ENCODE peak calls at places on chromosome 3, in five cellular contexts. C is AG09309, A is fibroblast of mammary gland, D is lower lobe of right lung, B is transverse colon. Q is an unnamed sample.

GRCh38 chr3:59446775-59447465 is 397.1 kb upstream of the CFAP20DC start:
- DNase-seq in D (no peak), A (no peak), B (no peak), C (no peak), Q (no peak)

GRCh38 chr3:180633722-180634121 is 31.8 kb downstream of the TTC14 start:
- DNase-seq in A (no peak), C (no peak), B (no peak), D (no peak), Q (no peak)

GRCh38 chr3:124768812-124769211 is 38.6 kb downstream of the UMPS start:
- DNase-seq in C (no peak), A (no peak), D (no peak), B (peak; percentile 32), Q (no peak)

GRCh38 chr3:18237251-18238005 is 187.7 kb downstream of the SATB1 start:
- DNase-seq in C (peak; percentile 35), A (peak; percentile 73), B (no peak), D (no peak), Q (peak; percentile 66)

GRCh38 chr3:168116279-168116678 is 20.6 kb upstream of the GOLIM4 start:
- DNase-seq in A (peak; percentile 59), D (peak; percentile 61), B (peak; percentile 18), C (no peak), Q (no peak)

GRCh38 chr3:8954938-8955763 is 8.1 kb downstream of the RAD18 start:
- DNase-seq in B (no peak), D (no peak), A (no peak), C (peak; percentile 25), Q (peak; percentile 23)

GRCh38 chr3:56502738-56503137 is 34.5 kb upstream of the ERC2 start:
- DNase-seq in A (no peak), C (no peak), D (no peak), B (no peak), Q (no peak)

GRCh38 chr3:31680072-31680870 is 147.5 kb downstream of the STT3B start:
- DNase-seq in B (no peak), D (peak; percentile 54), C (no peak), A (no peak), Q (no peak)

GRCh38 chr3:97940034-97940433 is 32.2 kb downstream of the RIOX2 start:
- DNase-seq in C (no peak), A (no peak), B (no peak), D (no peak), Q (no peak)

GRCh38 chr3:15439476-15439875 is 12.1 kb downstream of the EAF1 start:
- DNase-seq in C (no peak), A (peak; percentile 72), B (no peak), D (no peak), Q (peak; percentile 16)

GRCh38 chr3:155995525-155996370 is 124.6 kb upstream of the KCNAB1 start:
- DNase-seq in D (no peak), A (peak; percentile 64), B (no peak), C (peak; percentile 23), Q (peak; percentile 21)

GRCh38 chr3:152026033-152026556 is 152.7 kb downstream of the SUCNR1 start:
- DNase-seq in A (peak; percentile 85), C (peak; percentile 67), B (no peak), D (no peak), Q (peak; percentile 66)
- TF ChIP-seq CTCF in A (peak; percentile 36), C (peak; percentile 33), B (peak; percentile 27), D (peak; percentile 20), Q (peak; percentile 11)

DNA sequence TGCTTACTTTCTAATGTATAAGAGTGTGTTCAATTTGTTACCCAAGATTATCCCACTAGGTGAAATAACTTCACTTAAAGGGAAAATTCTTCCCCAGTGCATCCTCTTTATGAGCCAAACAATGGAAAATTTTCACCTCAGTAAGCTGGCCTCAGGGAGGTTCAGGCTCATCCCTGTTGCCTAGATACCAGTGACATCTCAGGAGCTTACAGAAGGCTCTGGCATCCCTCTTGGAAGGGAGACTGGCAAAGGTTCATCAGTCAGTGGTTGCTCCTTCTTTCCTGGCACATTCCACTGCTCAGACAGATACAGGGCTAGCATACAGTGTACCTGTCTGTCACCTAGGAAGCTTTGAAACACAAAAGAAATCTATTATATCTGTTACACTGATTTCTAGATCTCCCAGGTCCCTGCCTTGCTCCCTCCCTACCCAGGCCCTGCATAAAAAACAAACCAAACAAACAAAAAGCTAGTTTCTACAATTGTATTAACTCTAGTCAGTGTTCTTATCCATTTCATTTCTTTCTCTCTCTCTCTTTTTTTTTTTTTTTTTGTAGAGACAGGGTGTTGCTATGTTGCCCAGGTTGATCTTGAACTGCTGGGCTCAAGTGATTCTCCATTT is 1.7 kb downstream of the IP6K2 start:
- DNase-seq in B (no peak), A (peak; percentile 56), C (no peak), D (no peak), Q (peak; percentile 45)
- H3K4me3 ChIP-seq in B (peak overlapping the region; percentile 81), A (peak overlapping the region; percentile 69), C (no peak overlapping the region), D (peak overlapping the region; percentile 85), Q (peak overlapping the region; percentile 95)

DNA sequence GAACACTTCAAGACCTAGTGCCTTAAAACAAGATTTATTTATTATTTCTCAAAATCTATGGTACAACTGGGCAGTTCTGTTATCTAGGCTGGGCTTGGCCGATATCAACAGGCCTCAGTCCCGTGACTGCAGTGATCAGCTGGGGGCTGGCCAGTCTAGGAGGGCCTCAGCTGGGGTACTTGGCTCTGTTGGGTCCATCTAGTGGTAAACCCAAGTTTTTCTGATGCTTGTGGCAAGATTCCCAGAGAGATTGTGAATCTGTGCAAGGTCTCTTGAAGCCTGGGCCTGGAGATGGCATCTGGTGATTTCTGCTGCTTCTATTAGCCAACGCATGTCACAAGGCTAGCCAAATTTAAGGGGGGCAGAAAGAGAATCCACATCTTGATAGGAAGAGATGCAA is 482.4 kb upstream of the SGO1 start:
- DNase-seq in D (no peak), B (no peak), C (no peak), A (peak; percentile 39), Q (no peak)
- TF ChIP-seq CTCF in D (no peak), B (no peak), C (no peak), A (peak; percentile 16), Q (no peak)

DNA sequence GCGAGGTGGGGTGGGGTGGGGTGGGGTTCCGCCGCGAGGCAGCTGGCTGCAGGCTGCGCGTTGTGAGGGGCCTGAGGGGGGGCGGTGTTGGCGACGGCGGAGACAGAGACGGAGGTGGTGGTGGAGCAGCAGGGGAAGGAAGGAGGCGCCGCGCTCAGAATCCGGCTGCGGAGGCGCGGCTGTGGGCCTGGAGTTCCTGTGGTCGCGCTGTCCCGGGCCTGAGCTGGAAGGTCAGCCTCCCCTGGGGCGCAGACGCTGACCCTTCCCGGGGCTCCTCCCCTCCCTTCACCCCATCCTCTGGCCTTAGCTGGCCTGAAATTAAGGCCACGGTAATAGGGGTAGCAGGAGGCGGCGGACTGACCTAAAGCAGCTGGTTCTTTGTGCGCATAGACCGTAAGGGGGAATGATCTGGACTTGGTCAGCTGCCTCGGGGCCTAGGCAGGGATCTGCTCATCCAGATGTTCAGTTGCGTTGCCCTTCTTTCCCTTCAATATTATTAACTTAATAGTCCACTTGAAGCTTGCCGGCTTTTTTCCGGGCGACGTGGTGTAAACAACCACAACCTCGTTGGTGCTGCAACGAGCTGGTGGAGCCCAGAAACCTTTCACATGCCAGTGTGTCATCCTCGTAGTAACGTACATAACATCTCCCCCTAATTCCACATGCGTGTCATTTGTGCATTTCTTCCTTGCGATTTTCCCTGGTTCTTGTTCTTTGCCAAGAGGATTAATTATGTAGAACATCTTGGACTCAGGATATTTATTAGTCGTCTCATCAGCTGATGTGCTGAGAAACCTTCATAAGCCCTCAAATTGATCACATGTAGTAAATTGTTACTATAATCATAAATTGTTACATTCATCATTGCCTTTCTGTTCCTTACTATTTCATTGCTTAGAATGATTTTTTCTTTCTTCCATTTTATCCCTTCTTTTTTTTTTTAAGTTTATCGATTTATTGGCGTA is 626 bp downstream of the SEC62 start:
- DNase-seq in B (no peak), C (no peak), D (peak; percentile 73), A (peak; percentile 67), Q (peak; percentile 75)
- H3K4me3 ChIP-seq in B (peak overlapping the region; percentile 84), C (peak overlapping the region; percentile 75), D (peak overlapping the region; percentile 82), A (peak overlapping the region; percentile 92), Q (peak overlapping the region; percentile 92)

DNA sequence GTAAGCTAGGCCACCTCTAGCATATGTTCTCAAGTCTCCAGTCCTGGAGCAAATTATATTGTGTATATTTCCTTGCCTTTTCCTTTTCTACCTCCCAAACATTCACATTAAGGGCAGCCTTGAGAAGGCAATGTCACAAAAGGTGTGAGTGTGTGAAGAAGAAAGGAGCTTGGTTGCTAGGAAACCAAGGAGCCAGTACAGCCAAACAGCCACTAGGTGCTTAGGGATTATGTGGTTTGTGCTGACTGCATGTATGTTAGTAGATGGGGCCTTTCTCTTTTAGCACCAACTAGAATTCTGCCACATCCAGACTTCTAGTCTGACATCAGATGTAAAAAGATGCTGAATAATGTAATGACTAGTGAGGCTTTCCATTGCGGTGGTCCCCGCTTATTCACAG is 118.8 kb upstream of the DAZL start:
- DNase-seq in C (no peak), D (no peak), A (peak; percentile 60), B (no peak), Q (peak; percentile 30)
- TF ChIP-seq CTCF in C (peak; percentile 32), D (no peak), A (peak; percentile 46), B (no peak), Q (no peak)

DNA sequence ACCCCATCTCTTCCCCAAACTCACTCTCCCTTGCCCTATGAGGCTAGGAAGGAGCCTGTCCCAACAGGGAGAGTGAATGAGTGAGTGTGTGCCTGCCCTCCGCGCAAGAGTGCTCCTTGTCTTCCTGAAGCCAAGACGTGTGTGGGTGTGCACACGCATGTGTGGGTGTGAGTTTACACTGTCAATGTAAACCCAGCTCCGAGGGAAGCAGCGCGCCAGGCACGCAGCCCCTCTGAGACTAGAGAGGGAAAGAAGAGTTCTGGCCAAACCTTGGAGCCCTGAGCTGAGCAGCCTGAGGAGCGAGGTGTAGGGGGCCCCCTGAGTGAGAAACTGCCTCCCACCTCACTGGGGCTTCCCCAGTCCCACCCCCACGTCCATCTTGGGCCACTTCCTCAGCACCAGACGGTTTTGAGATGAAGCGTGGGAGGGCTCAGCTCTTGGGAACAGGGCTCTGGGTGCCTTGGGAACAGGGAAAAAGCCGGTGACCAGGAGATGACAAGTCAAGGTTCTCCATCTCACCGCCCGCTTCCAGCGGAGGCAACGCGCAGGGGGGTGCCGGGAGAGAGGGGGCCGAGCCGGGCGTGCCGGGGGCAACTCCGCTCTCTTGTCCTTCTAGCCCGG is 5.1 kb downstream of the MECOM start:
- DNase-seq in C (no peak), D (no peak), A (no peak), B (no peak), Q (no peak)
- H3K4me3 ChIP-seq in C (peak overlapping the region; percentile 9), D (peak overlapping the region; percentile 81), A (no peak overlapping the region), B (no peak overlapping the region), Q (no peak overlapping the region)